ENCODE peak calls at places on chromosomes 16 and 17, in eight cellular contexts. Q, T, I, B, F, H, V and W are unnamed samples.

GRCh38 chr17:77247048-77247541 is 106.3 kb downstream of the SEC14L1 start:
- DNase-seq in Q (peak; percentile 41), T (peak; percentile 80), I (peak; percentile 86), B (peak; percentile 78), F (peak; percentile 80), H (peak; percentile 89), V (peak; percentile 75), W (peak; percentile 41)

GRCh38 chr17:14792751-14793150 is 472.4 kb downstream of the PMP22 start:
- DNase-seq in Q (peak; percentile 64), T (no peak), I (no peak), B (no peak), F (no peak), H (no peak), V (peak; percentile 84), W (no peak)

GRCh38 chr16:87924937-87925670 is 11.2 kb downstream of the CA5A start:
- DNase-seq in Q (no peak), T (no peak), I (no peak), B (no peak), F (no peak), H (no peak), V (peak; percentile 95), W (peak; percentile 67)

GRCh38 chr16:1920727-1921155 is 2.5 kb upstream of the HS3ST6 start:
- DNase-seq in Q (no peak), T (no peak), I (peak; percentile 54), B (peak; percentile 63), F (no peak), H (no peak), V (peak; percentile 61), W (no peak)

GRCh38 chr16:24873028-24873427 is 27.3 kb downstream of the SLC5A11 start:
- DNase-seq in Q (no peak), T (no peak), I (no peak), B (no peak), F (no peak), H (no peak), V (no peak), W (no peak)

GRCh38 chr16:66248096-66248495 is 118.4 kb upstream of the CDH5 start:
- DNase-seq in Q (peak; percentile 67), T (peak; percentile 57), I (no peak), B (no peak), F (no peak), H (no peak), V (no peak), W (no peak)

GRCh38 chr17:40597168-40598020 is 32.1 kb upstream of the CCR7 start:
- DNase-seq in Q (no peak), T (no peak), I (no peak), B (no peak), F (no peak), H (no peak), V (no peak), W (no peak)

GRCh38 chr16:31528726-31529397 is 1.2 kb downstream of the AHSP start:
- DNase-seq in Q (no peak), T (peak; percentile 67), I (no peak), B (no peak), F (no peak), H (no peak), V (no peak), W (no peak)

GRCh38 chr17:38557836-38558750 is 47.7 kb downstream of the SRCIN1 start:
- DNase-seq in Q (peak; percentile 88), T (peak; percentile 98), I (peak; percentile 98), B (peak; percentile 95), F (peak; percentile 81), H (peak; percentile 91), V (peak; percentile 95), W (peak; percentile 83)

GRCh38 chr17:10178789-10179075 is 19.7 kb downstream of the GAS7 start:
- DNase-seq in Q (no peak), T (no peak), I (no peak), B (no peak), F (no peak), H (no peak), V (no peak), W (no peak)

GRCh38 chr17:3573246-3574100 is 15.9 kb upstream of the TRPV3 start:
- DNase-seq in Q (no peak), T (no peak), I (no peak), B (no peak), F (no peak), H (no peak), V (no peak), W (no peak)